ENCODE peak calls at places on chromosomes 1 and 21, in five cellular contexts. One of them, this sample, is unnamed.
A peak's percentile ranks its signal among the peaks of the same experiment; 100 is the strongest.

GRCh38 chr1:145845144-145845513 is 301 bp upstream of the NUDT17 start:
- DNase-seq in NCI-H1105: no peak
- DNase-seq in AML-193: peak; percentile 47
- DNase-seq in right cardiac atrium: no peak
- DNase-seq in uterus: no peak
- DNase-seq in this sample: no peak

GRCh38 chr1:227273557-227273956 is 44.7 kb downstream of the CDC42BPA start:
- DNase-seq in NCI-H1105: no peak
- DNase-seq in AML-193: no peak
- DNase-seq in right cardiac atrium: no peak
- DNase-seq in uterus: no peak
- DNase-seq in this sample: no peak

GRCh38 chr1:164767257-164768044 is 208.5 kb downstream of the PBX1 start:
- DNase-seq in NCI-H1105: no peak
- DNase-seq in AML-193: no peak
- DNase-seq in right cardiac atrium: no peak
- DNase-seq in uterus: no peak
- DNase-seq in this sample: no peak

GRCh38 chr1:226403522-226404034 is 4.3 kb downstream of the PARP1 start:
- DNase-seq in NCI-H1105: no peak
- DNase-seq in AML-193: no peak
- DNase-seq in right cardiac atrium: no peak
- DNase-seq in uterus: no peak
- DNase-seq in this sample: no peak

GRCh38 chr21:44888581-44889550 is 15.4 kb upstream of the PTTG1IP start:
- DNase-seq in NCI-H1105: no peak
- DNase-seq in AML-193: no peak
- DNase-seq in right cardiac atrium: peak; percentile 56
- DNase-seq in uterus: no peak
- DNase-seq in this sample: no peak

GRCh38 chr21:45228171-45228641 is 59.5 kb downstream of the POFUT2 start:
- DNase-seq in NCI-H1105: no peak
- DNase-seq in AML-193: no peak
- DNase-seq in right cardiac atrium: no peak
- DNase-seq in uterus: no peak
- DNase-seq in this sample: no peak

GRCh38 chr1:245304698-245305097 is 149.9 kb downstream of the KIF26B start:
- DNase-seq in NCI-H1105: no peak
- DNase-seq in AML-193: no peak
- DNase-seq in right cardiac atrium: no peak
- DNase-seq in uterus: no peak
- DNase-seq in this sample: no peak

GRCh38 chr21:35737899-35738341 is 322.4 kb downstream of the SETD4 start:
- DNase-seq in NCI-H1105: no peak
- DNase-seq in AML-193: no peak
- DNase-seq in right cardiac atrium: no peak
- DNase-seq in uterus: peak; percentile 15
- DNase-seq in this sample: no peak

GRCh38 chr1:175376194-175376593 is 183.6 kb upstream of the KIAA0040 start:
- DNase-seq in NCI-H1105: no peak
- DNase-seq in AML-193: no peak
- DNase-seq in right cardiac atrium: no peak
- DNase-seq in uterus: no peak
- DNase-seq in this sample: no peak

GRCh38 chr1:30991852-30992606 is 73.5 kb downstream of the PUM1 start:
- DNase-seq in NCI-H1105: no peak
- DNase-seq in AML-193: no peak
- DNase-seq in right cardiac atrium: no peak
- DNase-seq in uterus: no peak
- DNase-seq in this sample: no peak

GRCh38 chr21:27268290-27268689 is 301.4 kb upstream of the ADAMTS5 start:
- DNase-seq in NCI-H1105: no peak
- DNase-seq in AML-193: no peak
- DNase-seq in right cardiac atrium: no peak
- DNase-seq in uterus: no peak
- DNase-seq in this sample: no peak

GRCh38 chr21:26506951-26507350 is 66.1 kb downstream of the CYYR1 start:
- DNase-seq in NCI-H1105: no peak
- DNase-seq in AML-193: no peak
- DNase-seq in right cardiac atrium: no peak
- DNase-seq in uterus: no peak
- DNase-seq in this sample: no peak

GRCh38 chr1:194658090-194658439 is 1471.7 kb upstream of the B3GALT2 start:
- DNase-seq in NCI-H1105: no peak
- DNase-seq in AML-193: no peak
- DNase-seq in right cardiac atrium: no peak
- DNase-seq in uterus: no peak
- DNase-seq in this sample: no peak

GRCh38 chr21:15947707-15948106 is 217.9 kb downstream of the USP25 start:
- DNase-seq in NCI-H1105: no peak
- DNase-seq in AML-193: no peak
- DNase-seq in right cardiac atrium: no peak
- DNase-seq in uterus: no peak
- DNase-seq in this sample: no peak

GRCh38 chr1:232335261-232335660 is 294.7 kb downstream of the SIPA1L2 start:
- DNase-seq in NCI-H1105: no peak
- DNase-seq in AML-193: no peak
- DNase-seq in right cardiac atrium: no peak
- DNase-seq in uterus: no peak
- DNase-seq in this sample: no peak

GRCh38 chr1:179779645-179780272 is 36.7 kb downstream of the FAM163A start:
- DNase-seq in NCI-H1105: no peak
- DNase-seq in AML-193: no peak
- DNase-seq in right cardiac atrium: no peak
- DNase-seq in uterus: no peak
- DNase-seq in this sample: no peak

GRCh38 chr1:89298461-89298860 is 25.8 kb upstream of the GBP5 start:
- DNase-seq in NCI-H1105: no peak
- DNase-seq in AML-193: no peak
- DNase-seq in right cardiac atrium: no peak
- DNase-seq in uterus: no peak
- DNase-seq in this sample: no peak

GRCh38 chr1:215526147-215526845 is 40.8 kb upstream of the KCTD3 start:
- DNase-seq in NCI-H1105: peak; percentile 61
- DNase-seq in AML-193: peak; percentile 49
- DNase-seq in right cardiac atrium: no peak
- DNase-seq in uterus: no peak
- DNase-seq in this sample: no peak

GRCh38 chr1:73366734-73367413 is 831.1 kb downstream of the LRRIQ3 start:
- DNase-seq in NCI-H1105: no peak
- DNase-seq in AML-193: no peak
- DNase-seq in right cardiac atrium: no peak
- DNase-seq in uterus: no peak
- DNase-seq in this sample: no peak

GRCh38 chr1:215583185-215583692 is 16.1 kb downstream of the KCTD3 start:
- DNase-seq in NCI-H1105: no peak
- DNase-seq in AML-193: no peak
- DNase-seq in right cardiac atrium: no peak
- DNase-seq in uterus: no peak
- DNase-seq in this sample: no peak

GRCh38 chr1:95018602-95019369 is 54.0 kb downstream of the ALG14 start:
- DNase-seq in NCI-H1105: no peak
- DNase-seq in AML-193: no peak
- DNase-seq in right cardiac atrium: no peak
- DNase-seq in uterus: no peak
- DNase-seq in this sample: no peak

GRCh38 chr1:118338991-118339390 is 154.0 kb upstream of the SPAG17 start:
- DNase-seq in NCI-H1105: no peak
- DNase-seq in AML-193: no peak
- DNase-seq in right cardiac atrium: peak; percentile 48
- DNase-seq in uterus: no peak
- DNase-seq in this sample: no peak

GRCh38 chr1:208206092-208206698 is 38.0 kb downstream of the PLXNA2 start:
- DNase-seq in NCI-H1105: no peak
- DNase-seq in AML-193: no peak
- DNase-seq in right cardiac atrium: no peak
- DNase-seq in uterus: no peak
- DNase-seq in this sample: no peak

GRCh38 chr1:226656201-226656600 is 82.9 kb downstream of the ITPKB start:
- DNase-seq in NCI-H1105: peak; percentile 54
- DNase-seq in AML-193: no peak
- DNase-seq in right cardiac atrium: no peak
- DNase-seq in uterus: no peak
- DNase-seq in this sample: no peak